ENCODE peak calls at places on chromosomes 3 and 15, in eight cellular contexts. J, L, G, Q, D, I, Z and M are unnamed samples.

GRCh38 chr3:22175899-22176298 is 424.9 kb upstream of the ZNF385D start:
- DNase-seq in Z (no peak), G (no peak), Q (no peak), L (no peak), J (no peak), I (no peak), D (no peak), M (no peak)

GRCh38 chr3:52289747-52290595 is 2.3 kb downstream of the GLYCTK start:
- DNase-seq in D (peak), J (no peak), Z (no peak), I (peak), G (no peak), L (no peak), Q (peak), M (no peak)

GRCh38 chr15:52288051-52288942 is 7.3 kb downstream of the MYO5C start:
- DNase-seq in Q (peak), Z (peak), I (peak), D (no peak), J (peak), G (no peak), L (no peak), M (peak)

GRCh38 chr3:16069149-16069922 is 105.1 kb upstream of the GALNT15 start:
- DNase-seq in Z (peak), I (no peak), Q (no peak), J (peak), L (no peak), G (no peak), D (no peak), M (peak)

GRCh38 chr15:67863442-67863987 is 23.7 kb upstream of the RNU6-1 start:
- DNase-seq in D (peak), Q (peak), G (peak), I (peak), J (peak), Z (peak), L (peak), M (peak)

GRCh38 chr3:94062513-94063404 is at the start of the genes DHFR2 and NSUN3:
- DNase-seq in D (peak), Z (peak), J (peak), I (peak), Q (peak), L (peak), G (peak), M (peak)

GRCh38 chr3:42656680-42657610 is 3.4 kb downstream of the ZBTB47 start:
- DNase-seq in I (no peak), G (no peak), Z (no peak), L (no peak), D (no peak), Q (no peak), J (no peak), M (no peak)

GRCh38 chr15:59622289-59622688 is 10.7 kb downstream of the GCNT3 start:
- DNase-seq in L (no peak), G (no peak), Q (peak), Z (peak), I (peak), D (no peak), J (peak), M (no peak)

GRCh38 chr15:57216288-57216687 is 160.0 kb upstream of the CGNL1 start:
- DNase-seq in G (no peak), D (no peak), L (no peak), Q (no peak), Z (peak), I (no peak), J (no peak), M (peak)
- H3K27ac ChIP-seq in G (peak), D (peak), L (no peak), Q (no peak), Z (peak), I (peak), J (no peak), M (no peak)

GRCh38 chr3:128319741-128320141 is 146.9 kb downstream of the DNAJB8 start:
- DNase-seq in D (peak), L (no peak), Z (no peak), Q (peak), I (peak), J (no peak), G (peak), M (no peak)

GRCh38 chr3:128320551-128321340 is 145.9 kb downstream of the DNAJB8 start:
- DNase-seq in G (peak), Z (no peak), J (no peak), I (no peak), D (peak), L (no peak), Q (no peak), M (no peak)

GRCh38 chr3:128321418-128321817 is 145.3 kb downstream of the DNAJB8 start:
- DNase-seq in G (no peak), J (no peak), Q (no peak), Z (no peak), L (no peak), D (peak), I (no peak), M (no peak)

GRCh38 chr3:128323206-128324081 is 143.2 kb downstream of the DNAJB8 start:
- DNase-seq in Z (no peak), Q (peak), I (peak), L (no peak), J (no peak), G (no peak), D (peak), M (no peak)

GRCh38 chr3:128322030-128323022 is 144.4 kb downstream of the DNAJB8 start:
- DNase-seq in L (peak), D (no peak), I (peak), Q (peak), Z (peak), J (peak), G (no peak), M (peak)
- TF ChIP-seq CTCF in L (peak), D (no peak), I (peak), Q (peak), Z (peak), J (peak), G (no peak), M (peak)

DNA sequence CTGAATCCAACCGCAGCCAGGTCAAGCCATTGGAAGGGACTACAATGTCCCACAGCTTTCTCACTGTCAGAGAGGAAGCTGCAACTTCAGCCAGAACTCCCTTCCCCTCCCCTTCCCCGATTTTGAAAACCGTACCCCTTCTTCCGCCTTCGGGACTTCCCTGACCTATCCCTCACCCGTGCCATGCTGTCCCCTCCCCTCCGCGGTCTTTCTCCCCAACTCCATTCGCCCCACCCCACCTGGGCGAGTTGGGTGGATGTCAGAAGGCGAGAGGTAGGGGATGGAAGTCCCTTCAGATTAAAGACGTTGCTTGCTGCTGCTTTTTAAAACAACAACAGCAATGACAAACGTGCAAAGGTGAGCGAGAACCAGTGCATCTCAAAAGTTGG is 723 bp downstream of the CPNE4 start:
- DNase-seq in G (no peak), J (no peak), I (no peak), Z (no peak), L (no peak), D (no peak), Q (no peak), M (no peak)
- H3K27ac ChIP-seq in G (no peak), J (peak), I (no peak), Z (no peak), L (no peak), D (no peak), Q (no peak), M (no peak)

DNA sequence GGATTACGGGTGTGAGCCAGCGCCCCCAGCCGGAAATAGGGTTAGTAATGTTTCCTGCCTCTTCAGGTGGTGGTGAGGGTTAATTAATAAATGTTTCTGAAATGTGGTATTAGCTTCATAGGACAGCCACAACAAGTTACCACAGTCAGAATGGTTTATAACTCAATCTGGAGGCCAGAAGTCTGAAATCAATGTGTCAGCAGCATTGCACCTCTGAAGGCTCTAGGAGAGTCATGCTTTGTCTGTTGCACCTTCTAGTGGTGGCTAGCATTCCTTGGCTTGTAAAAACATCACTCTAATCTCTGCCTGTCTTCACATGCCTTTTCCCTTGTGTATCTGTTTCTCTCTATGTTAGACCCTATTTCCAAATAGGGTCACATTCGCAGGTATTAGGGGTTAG is 7.8 kb upstream of the RPSA start:
- DNase-seq in L (no peak), I (no peak), Z (no peak), Q (no peak), D (no peak), J (no peak), G (no peak), M (no peak)
- TF ChIP-seq CTCF in L (no peak), I (no peak), Z (no peak), Q (no peak), D (no peak), J (no peak), G (no peak), M (no peak)

DNA sequence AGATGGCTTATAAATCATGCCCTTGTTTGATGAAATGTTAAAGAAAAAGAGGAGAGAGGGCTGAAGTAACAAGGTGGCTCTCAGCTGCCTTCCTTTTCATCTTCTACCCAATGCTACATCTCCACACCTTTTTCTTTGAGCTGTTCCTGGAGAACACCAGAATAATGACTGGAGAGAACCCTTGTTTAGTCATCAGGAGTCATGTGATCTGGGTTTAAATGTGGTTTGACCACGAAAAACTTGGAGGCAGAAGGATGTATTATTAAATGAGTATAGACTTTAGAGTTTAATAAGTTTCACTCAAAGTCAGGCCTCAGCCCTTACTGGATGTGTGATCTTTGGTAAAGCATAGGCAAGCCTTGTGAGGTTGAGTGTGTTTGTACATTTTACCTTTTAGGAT is 230.3 kb upstream of the TBL1XR1 start:
- DNase-seq in I (no peak), J (no peak), D (no peak), G (no peak), L (no peak), Z (peak), Q (no peak), M (no peak)
- H3K27ac ChIP-seq in I (no peak), J (no peak), D (no peak), G (peak), L (no peak), Z (no peak), Q (no peak), M (no peak)

GRCh38 chr3:159346504-159346903 is 544.6 kb downstream of the MFSD1 start:
- DNase-seq in G (no peak), I (no peak), L (no peak), D (no peak), J (no peak), Z (no peak), Q (no peak), M (no peak)
- TF ChIP-seq CTCF in G (no peak), I (no peak), L (no peak), D (no peak), J (no peak), Z (no peak), Q (no peak), M (no peak)

DNA sequence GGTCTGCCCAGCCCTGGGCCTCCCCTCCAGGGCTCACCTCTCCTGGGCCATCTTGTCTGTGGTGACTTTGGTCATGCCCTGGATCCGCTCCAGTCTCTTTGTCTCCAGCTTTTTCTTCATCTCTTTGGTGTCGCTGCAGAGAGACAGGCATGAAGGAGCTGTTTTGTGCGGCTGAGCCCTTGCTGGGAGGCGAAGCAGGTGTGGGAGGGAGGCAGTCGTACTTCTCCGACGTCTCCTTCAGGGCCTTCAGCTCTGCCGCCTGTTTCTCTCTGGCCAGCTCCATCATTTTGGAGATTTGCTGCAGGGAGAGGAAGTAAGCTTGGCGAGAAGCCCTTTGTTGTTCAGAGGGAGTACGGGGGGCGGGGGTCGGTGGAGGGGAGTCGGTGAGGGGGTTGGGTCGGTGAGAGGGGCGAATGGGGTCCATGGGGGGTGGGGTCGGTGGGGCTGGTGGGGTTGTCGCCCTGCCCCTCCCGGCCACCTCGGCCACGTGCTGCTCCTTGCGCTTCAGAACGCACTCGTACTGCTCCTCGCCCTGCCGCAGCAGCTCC is 7.8 kb upstream of the ANKRD63 start:
- DNase-seq in Q (no peak), I (no peak), G (no peak), D (no peak), Z (no peak), J (no peak), L (no peak), M (no peak)
- H3K27ac ChIP-seq in Q (no peak), I (no peak), G (no peak), D (no peak), Z (no peak), J (peak), L (no peak), M (no peak)

DNA sequence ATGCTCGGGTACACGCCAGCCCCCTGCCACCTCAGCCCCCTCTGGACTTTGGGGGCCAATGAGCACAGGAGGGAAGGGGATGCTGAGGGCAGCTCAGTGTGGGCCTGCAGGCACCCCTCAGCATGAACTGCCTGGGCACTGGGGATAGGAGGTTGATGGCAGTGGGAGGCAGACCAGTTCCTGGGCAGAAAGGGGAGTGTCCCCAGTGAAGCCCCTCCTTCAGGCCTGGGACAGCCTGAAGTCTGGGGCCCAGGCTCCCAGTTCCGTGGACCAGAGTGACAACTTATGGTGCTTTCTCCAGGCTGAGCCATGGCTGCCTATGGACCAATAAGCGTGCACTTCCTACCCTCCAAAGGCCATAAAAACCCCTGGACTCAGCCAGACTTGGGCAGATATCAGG is 63.3 kb upstream of the IMPG2 start:
- DNase-seq in Z (no peak), J (no peak), I (no peak), Q (no peak), L (no peak), G (no peak), D (no peak), M (no peak)
- TF ChIP-seq CTCF in Z (no peak), J (no peak), I (no peak), Q (no peak), L (no peak), G (no peak), D (no peak), M (no peak)

DNA sequence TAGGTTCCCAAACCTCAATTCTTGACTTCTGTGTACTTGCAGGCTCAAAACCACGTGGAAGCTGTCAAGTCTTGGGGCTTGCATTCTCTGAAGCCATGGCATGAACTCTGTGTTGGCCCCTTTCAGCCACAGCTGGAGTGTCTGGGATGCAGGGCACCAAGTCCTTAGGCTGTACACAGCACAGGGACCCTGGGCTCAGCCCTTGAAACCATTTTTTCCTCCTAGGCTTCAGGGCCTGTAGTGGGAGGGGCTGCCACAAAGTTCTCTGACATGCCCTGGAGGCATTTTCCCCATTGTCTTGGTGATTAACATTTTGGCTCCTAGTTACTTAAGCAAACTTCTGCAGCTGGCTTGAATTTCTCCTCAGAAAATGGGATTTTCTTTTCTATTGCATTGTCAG is 135.4 kb downstream of the ATG7 start:
- DNase-seq in D (no peak), Q (no peak), Z (no peak), I (no peak), J (no peak), G (no peak), L (no peak), M (no peak)
- H3K27ac ChIP-seq in D (no peak), Q (no peak), Z (no peak), I (no peak), J (no peak), G (no peak), L (no peak), M (no peak)

DNA sequence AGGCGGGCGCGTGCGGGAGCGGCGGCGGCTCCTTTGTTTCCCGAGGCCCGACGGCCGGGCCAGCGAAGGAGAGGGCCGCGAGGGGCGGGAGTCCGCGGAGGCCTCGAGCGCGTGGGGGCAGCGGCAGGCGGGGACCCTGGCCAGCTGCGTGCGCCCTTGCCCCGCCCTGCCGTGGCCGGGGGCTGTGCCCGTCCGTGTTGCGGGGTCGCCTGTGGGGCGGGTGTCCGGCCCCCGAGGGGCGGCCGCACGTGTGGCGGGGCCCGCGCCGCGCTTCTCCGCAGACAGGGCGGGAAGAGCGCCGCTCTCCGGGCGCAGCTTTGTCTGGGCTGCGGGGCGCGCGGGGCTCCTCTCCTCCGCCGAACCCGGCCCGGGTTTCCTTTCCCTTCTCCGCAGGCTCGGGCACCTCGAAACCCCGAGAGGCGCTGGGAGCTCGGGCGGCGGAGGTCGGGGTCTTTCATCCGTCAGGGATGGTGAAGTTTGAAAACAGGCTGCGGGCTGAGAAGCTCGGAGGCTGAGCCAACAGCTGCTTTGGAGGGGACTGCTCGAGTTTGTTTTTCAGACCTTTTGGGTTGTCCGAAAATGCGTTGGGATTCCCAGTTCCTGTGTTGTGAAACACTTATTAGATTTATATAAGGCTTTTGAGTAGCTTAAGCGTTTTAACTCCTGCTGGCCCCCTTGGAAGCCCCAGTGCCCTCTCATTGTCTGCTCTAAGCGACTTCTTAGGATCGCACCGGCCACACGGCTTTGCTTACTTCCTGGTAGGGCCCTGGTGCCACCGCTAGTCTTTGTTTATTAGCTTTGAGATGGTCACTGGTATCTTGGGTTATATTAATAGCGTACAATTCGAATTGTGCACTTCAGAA is 817 bp downstream of the USP3 start:
- DNase-seq in D (peak), Z (peak), Q (peak), J (no peak), L (peak), G (peak), I (peak), M (no peak)
- TF ChIP-seq CTCF in D (no peak), Z (peak), Q (peak), J (no peak), L (peak), G (peak), I (no peak), M (peak)